ENCODE peak calls at places on chromosomes 2 and 18, in nine cellular contexts. G is foreskin keratinocyte, O is astrocyte of the spinal cord, E is brain microvascular endothelial cell, W is AG04449, B is mammary epithelial cell, T is tibial artery, R is HepG2, A is fibroblast of mammary gland. N is an unnamed sample.

GRCh38 chr18:11412790-11413189 is 196.6 kb upstream of the SLC35G4 start:
- DNase-seq in G (no peak), O (no peak), E (no peak), W (no peak), B (no peak), T (no peak), R (no peak), A (peak), N (no peak)

GRCh38 chr2:104521247-104521646 is 332.7 kb upstream of the POU3F3 start:
- DNase-seq in G (no peak), O (no peak), E (no peak), W (no peak), B (no peak), T (no peak), R (peak), A (no peak), N (no peak)

GRCh38 chr2:54107903-54108615 is 7.4 kb upstream of the ACYP2 start:
- DNase-seq in G (peak), O (no peak), E (no peak), W (no peak), B (peak), T (no peak), R (no peak), A (no peak), N (no peak)

GRCh38 chr18:61860302-61860701 is 32.5 kb downstream of the RNF152 start:
- DNase-seq in G (no peak), O (no peak), E (no peak), W (no peak), B (no peak), T (no peak), R (no peak), A (no peak), N (no peak)

GRCh38 chr2:74206180-74206688 is 7.8 kb downstream of the MTHFD2 start:
- DNase-seq in G (peak), O (peak), E (peak), W (no peak), B (no peak), T (no peak), R (no peak), A (peak), N (peak)

GRCh38 chr2:236968101-236968886 is 117.4 kb upstream of the COPS8 start:
- DNase-seq in G (no peak), O (no peak), E (no peak), W (no peak), B (no peak), T (peak), R (peak), A (no peak), N (no peak)

GRCh38 chr2:157839162-157839801 is 36.8 kb downstream of the ACVR1 start:
- DNase-seq in G (peak), O (peak), E (peak), W (no peak), B (no peak), T (no peak), R (peak), A (peak), N (no peak)

GRCh38 chr2:158634627-158635026 is 160.5 kb upstream of the DAPL1 start:
- DNase-seq in G (no peak), O (no peak), E (no peak), W (no peak), B (no peak), T (no peak), R (no peak), A (no peak), N (no peak)

GRCh38 chr2:45004569-45005181 is 4.6 kb downstream of the SIX2 start:
- DNase-seq in G (no peak), O (no peak), E (no peak), W (no peak), B (no peak), T (no peak), R (no peak), A (no peak), N (no peak)

GRCh38 chr18:37533647-37534565 is 31.7 kb downstream of the CELF4 start:
- DNase-seq in G (no peak), O (no peak), E (no peak), W (no peak), B (no peak), T (no peak), R (no peak), A (no peak), N (no peak)

GRCh38 chr2:48519608-48520007 is 10.3 kb upstream of the STON1 start:
- DNase-seq in G (no peak), O (no peak), E (no peak), W (no peak), B (no peak), T (no peak), R (no peak), A (no peak), N (no peak)

GRCh38 chr18:76822510-76823165 is at the start of gene ZNF236:
- DNase-seq in G (no peak), O (peak), E (no peak), W (no peak), B (peak), T (peak), R (peak), A (peak), N (peak)

GRCh38 chr2:232894251-232894650 is 24.2 kb downstream of the SNORC start:
- DNase-seq in G (no peak), O (no peak), E (no peak), W (no peak), B (no peak), T (peak), R (no peak), A (no peak), N (no peak)

GRCh38 chr2:179569834-179570233 is 291.6 kb downstream of the ZNF385B start:
- DNase-seq in G (peak), O (peak), E (no peak), W (peak), B (peak), T (no peak), R (no peak), A (peak), N (no peak)

GRCh38 chr2:159933727-159934049 is 128.7 kb downstream of the PLA2R1 start:
- DNase-seq in G (no peak), O (no peak), E (no peak), W (no peak), B (no peak), T (no peak), R (no peak), A (no peak), N (no peak)

GRCh38 chr2:21924640-21925285 is 801.0 kb downstream of the TDRD15 start:
- DNase-seq in G (no peak), O (no peak), E (no peak), W (no peak), B (no peak), T (no peak), R (no peak), A (no peak), N (peak)

GRCh38 chr2:140442319-140442718 is 1662.1 kb upstream of the NXPH2 start:
- DNase-seq in G (no peak), O (no peak), E (peak), W (no peak), B (no peak), T (no peak), R (no peak), A (peak), N (no peak)

GRCh38 chr2:55923091-55923977 is at the start of gene EFEMP1:
- DNase-seq in G (peak), O (peak), E (peak), W (no peak), B (peak), T (peak), R (no peak), A (peak), N (no peak)

GRCh38 chr2:144389151-144389929 is 130.6 kb downstream of the ZEB2 start:
- DNase-seq in G (peak), O (no peak), E (no peak), W (no peak), B (peak), T (no peak), R (no peak), A (no peak), N (no peak)

GRCh38 chr2:60148717-60149116 is 404.7 kb downstream of the BCL11A start:
- DNase-seq in G (no peak), O (no peak), E (no peak), W (no peak), B (no peak), T (no peak), R (no peak), A (no peak), N (peak)

GRCh38 chr18:74116628-74117554 is 30.7 kb downstream of the FBXO15 start:
- DNase-seq in G (peak), O (peak), E (peak), W (no peak), B (peak), T (no peak), R (peak), A (peak), N (no peak)
- TF ChIP-seq CTCF in G (peak), O (peak), E (peak), W (peak), B (peak), T (peak), R (peak), A (peak), N (peak)

GRCh38 chr2:61898810-61899209 is 6.7 kb upstream of the COMMD1 start:
- DNase-seq in G (peak), O (peak), E (peak), W (no peak), B (no peak), T (no peak), R (peak), A (peak), N (no peak)
- TF ChIP-seq CTCF in G (peak), O (peak), E (peak), W (peak), B (peak), T (peak), R (peak), A (peak), N (peak)

DNA sequence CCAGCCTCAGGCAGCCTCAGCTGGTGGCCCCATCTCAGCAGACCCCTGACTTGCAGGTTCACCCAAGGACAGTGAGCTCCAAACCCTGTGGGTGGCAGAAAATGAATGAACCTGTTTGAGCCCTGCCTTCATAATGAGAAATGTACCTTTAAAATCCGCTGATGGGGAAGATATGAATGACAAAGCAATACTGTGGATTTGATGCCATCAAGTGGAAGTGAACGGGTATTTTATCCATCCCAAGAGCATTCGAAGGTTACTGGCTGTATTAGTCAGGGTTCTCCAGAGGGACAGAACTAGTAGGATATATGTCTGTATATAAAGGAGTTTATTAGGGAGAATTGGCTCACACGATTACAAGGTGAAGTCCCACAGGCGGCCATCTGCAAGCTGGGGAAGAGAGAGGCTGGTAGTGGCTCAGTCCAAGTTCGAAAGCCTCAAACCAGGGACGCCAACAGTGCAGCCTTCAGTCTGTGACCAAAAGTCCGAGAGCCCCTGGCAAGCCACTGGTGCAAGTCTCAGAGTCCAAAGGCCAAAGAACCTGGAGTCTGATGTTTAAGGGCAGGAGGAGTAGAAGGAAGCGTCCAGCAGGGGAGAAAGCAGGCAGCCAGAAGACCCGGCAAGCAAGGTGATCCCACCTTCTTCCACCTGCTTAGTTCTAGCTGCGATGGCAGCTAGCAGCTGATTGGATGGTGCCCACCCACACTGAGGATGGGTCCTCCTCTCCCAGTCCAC is 32.1 kb downstream of the TOGARAM2 start:
- DNase-seq in G (no peak), O (peak), E (peak), W (no peak), B (no peak), T (no peak), R (no peak), A (no peak), N (no peak)
- TF ChIP-seq CTCF in G (peak), O (no peak), E (no peak), W (no peak), B (peak), T (no peak), R (no peak), A (no peak), N (no peak)

DNA sequence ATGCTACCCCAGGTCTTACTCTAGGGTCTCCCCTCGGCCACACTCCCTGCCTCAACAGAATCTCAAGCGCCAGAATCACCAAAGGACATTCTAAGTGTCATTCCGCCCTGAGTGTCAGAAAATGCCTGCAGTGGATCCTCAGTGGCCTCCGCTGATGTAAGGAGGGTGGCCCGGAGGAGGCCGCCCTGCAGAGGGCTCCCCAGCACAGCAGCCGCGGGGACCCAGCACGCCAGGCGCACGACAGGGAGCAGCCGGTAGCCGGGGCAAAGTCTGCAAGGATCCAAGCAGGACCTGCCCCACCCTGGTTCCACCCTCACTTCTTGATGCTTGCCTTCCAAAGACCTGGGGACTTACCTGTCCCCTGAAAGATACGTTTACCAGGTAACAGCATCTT is 54.2 kb upstream of the ID2 start:
- DNase-seq in G (no peak), O (no peak), E (no peak), W (no peak), B (no peak), T (no peak), R (peak), A (no peak), N (no peak)
- TF ChIP-seq CTCF in G (no peak), O (no peak), E (no peak), W (no peak), B (no peak), T (no peak), R (peak), A (no peak), N (no peak)

GRCh38 chr2:16661936-16662335 is 3.7 kb downstream of the CYRIA start:
- DNase-seq in G (no peak), O (no peak), E (no peak), W (no peak), B (no peak), T (no peak), R (no peak), A (no peak), N (no peak)

GRCh38 chr2:16664052-16664731 is 1.4 kb downstream of the CYRIA start:
- DNase-seq in G (peak), O (peak), E (peak), W (no peak), B (no peak), T (no peak), R (no peak), A (peak), N (peak)

GRCh38 chr2:16663121-16663905 is 2.3 kb downstream of the CYRIA start:
- DNase-seq in G (no peak), O (no peak), E (no peak), W (no peak), B (no peak), T (no peak), R (no peak), A (no peak), N (no peak)

GRCh38 chr2:16661536-16661935 is 4.1 kb downstream of the CYRIA start:
- DNase-seq in G (no peak), O (no peak), E (no peak), W (no peak), B (no peak), T (no peak), R (no peak), A (no peak), N (no peak)

DNA sequence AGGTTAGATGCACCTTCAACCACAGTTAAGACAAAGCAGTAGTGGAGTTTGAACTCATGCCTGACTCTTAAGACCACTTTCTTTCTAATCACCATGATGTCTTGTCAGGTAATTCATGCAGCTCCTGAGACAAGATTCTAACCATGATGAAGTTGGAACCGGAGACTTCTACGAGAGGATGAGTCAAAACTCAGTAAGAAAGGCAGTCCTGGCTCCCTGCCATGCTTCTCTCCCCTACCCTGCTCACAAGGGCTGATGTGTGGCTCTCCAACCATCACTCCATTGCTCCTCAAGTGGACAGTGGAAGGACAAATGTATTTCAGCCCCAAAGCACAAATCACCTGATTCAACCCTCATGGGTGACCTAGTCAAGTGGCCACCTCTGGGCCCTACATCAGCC is 3.2 kb downstream of the CYRIA start:
- DNase-seq in G (peak), O (peak), E (peak), W (no peak), B (peak), T (no peak), R (no peak), A (peak), N (no peak)
- TF ChIP-seq CTCF in G (no peak), O (no peak), E (peak), W (no peak), B (no peak), T (no peak), R (no peak), A (no peak), N (no peak)

DNA sequence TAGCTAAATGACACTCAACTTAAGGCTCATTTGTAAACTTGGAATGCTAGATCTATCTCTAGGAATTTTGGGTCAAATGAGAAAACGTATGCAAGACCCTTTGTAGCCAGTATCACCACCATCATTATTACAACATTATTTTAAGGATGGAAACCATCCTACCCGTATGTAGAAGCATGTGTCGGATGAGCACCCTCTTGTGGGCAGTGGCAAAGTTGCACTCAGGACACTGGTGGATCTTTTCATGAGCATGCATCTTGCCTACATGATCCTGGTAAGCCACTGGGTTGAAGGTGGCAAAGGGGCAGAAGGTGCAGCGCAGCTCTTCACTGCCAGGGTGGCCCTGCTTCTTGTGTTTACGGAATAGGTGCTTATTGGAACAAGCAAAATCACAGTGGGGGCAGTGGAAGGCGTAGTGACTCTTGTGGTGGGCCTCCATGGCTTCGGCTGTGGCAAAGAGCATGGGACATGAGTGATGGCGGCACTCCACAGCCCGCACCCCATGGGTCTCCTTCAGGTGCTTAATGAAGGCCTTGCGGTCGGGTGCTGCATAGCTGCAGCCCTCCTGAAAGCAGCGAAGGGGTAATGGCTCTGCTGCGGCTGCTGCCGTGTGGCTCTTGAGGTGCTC is 10.8 kb downstream of the ZNF142 start:
- DNase-seq in G (peak), O (peak), E (peak), W (no peak), B (peak), T (no peak), R (peak), A (peak), N (peak)
- TF ChIP-seq CTCF in G (peak), O (peak), E (peak), W (peak), B (peak), T (peak), R (peak), A (peak), N (peak)

DNA sequence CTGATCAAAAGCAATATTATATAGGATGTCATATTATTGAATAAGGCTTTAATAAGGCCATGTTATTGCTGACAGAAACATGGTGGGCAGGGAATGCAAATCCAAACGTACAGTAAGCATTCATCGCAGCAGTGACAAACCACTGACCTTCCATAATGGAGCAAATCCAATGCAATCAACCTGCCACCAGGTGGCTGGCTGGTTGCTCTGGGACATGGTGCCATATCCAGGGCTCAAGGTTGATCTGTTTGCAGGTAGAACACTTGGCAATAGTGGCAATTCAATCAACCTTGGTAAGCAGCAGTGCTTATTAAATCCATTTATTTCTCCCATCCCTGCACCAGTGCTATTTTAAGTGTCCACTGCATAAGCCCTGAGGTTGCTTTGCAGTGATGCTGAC is 75.4 kb downstream of the CERKL start:
- DNase-seq in G (no peak), O (no peak), E (no peak), W (no peak), B (no peak), T (no peak), R (no peak), A (no peak), N (no peak)
- TF ChIP-seq CTCF in G (peak), O (peak), E (peak), W (no peak), B (peak), T (no peak), R (peak), A (peak), N (no peak)

DNA sequence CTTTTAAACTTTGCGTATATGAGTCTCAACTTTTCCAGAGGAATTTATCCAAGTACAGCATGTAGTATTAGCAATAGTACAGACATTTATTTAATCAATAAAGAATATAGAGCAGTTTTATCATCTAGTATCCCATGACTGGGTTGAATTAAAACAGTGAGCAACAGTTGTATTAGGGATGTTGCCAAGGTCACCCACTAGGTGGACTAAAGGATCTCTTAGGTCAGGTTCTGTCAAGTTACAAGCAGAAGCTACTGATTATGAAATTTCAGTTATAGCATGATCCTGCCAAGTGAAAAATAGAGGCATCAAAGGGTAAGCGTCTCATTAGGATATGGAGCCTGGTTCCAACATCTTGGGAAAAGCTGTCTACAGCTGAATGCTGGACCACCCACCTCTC is 52.1 kb upstream of the LAPTM4A start:
- DNase-seq in G (no peak), O (no peak), E (peak), W (no peak), B (peak), T (no peak), R (peak), A (peak), N (no peak)
- TF ChIP-seq CTCF in G (peak), O (peak), E (peak), W (peak), B (peak), T (no peak), R (peak), A (peak), N (peak)